ENCODE peak calls at places on chromosomes 6 and 20, in four cellular contexts. I is mucosa of descending colon, P is brain microvascular endothelial cell, K is WERI-Rb-1. R is an unnamed sample.

GRCh38 chr6:390914-391558 is 516 bp upstream of the IRF4 start:
- DNase-seq in I (no peak), P (no peak), K (no peak), R (no peak)

GRCh38 chr6:105794263-105794662 is 291.9 kb upstream of the PRDM1 start:
- DNase-seq in I (peak), P (no peak), K (no peak), R (peak)

GRCh38 chr20:20664795-20665194 is 47.6 kb downstream of the RALGAPA2 start:
- DNase-seq in I (no peak), P (peak), K (peak), R (no peak)

GRCh38 chr20:61434361-61434781 is 182.3 kb downstream of the CDH4 start:
- DNase-seq in I (no peak), P (no peak), K (no peak), R (no peak)

GRCh38 chr6:139922236-139922635 is 547.8 kb upstream of the CITED2 start:
- DNase-seq in I (no peak), P (no peak), K (no peak), R (no peak)

GRCh38 chr6:44010411-44011349 is 116.6 kb downstream of the MRPL14 start:
- DNase-seq in I (no peak), P (peak), K (peak), R (no peak)

GRCh38 chr20:37680420-37680819 is 13.4 kb upstream of the CTNNBL1 start:
- DNase-seq in I (no peak), P (peak), K (no peak), R (no peak)

GRCh38 chr20:40816039-40816352 is 127.0 kb upstream of the MAFB start:
- DNase-seq in I (no peak), P (no peak), K (no peak), R (no peak)

GRCh38 chr6:138818496-138819194 is 22.8 kb downstream of the ECT2L start:
- DNase-seq in I (no peak), P (no peak), K (no peak), R (no peak)

GRCh38 chr20:31566658-31567379 is 38.3 kb upstream of the ID1 start:
- DNase-seq in I (peak), P (no peak), K (peak), R (no peak)

GRCh38 chr6:17656644-17657043 is 50.1 kb downstream of the NUP153 start:
- DNase-seq in I (no peak), P (no peak), K (no peak), R (no peak)

GRCh38 chr6:108175592-108176279 is 9.9 kb downstream of the NR2E1 start:
- DNase-seq in I (no peak), P (no peak), K (peak), R (no peak)

GRCh38 chr20:17902531-17903083 is 66.0 kb downstream of the SNX5 start:
- DNase-seq in I (no peak), P (no peak), K (no peak), R (no peak)

GRCh38 chr6:11585426-11586016 is 48.0 kb downstream of the TMEM170B start:
- DNase-seq in I (no peak), P (peak), K (no peak), R (no peak)

GRCh38 chr20:32972181-32973076 is 31.8 kb downstream of the SUN5 start:
- DNase-seq in I (peak), P (no peak), K (no peak), R (no peak)

GRCh38 chr6:130895516-130895915 is 68.3 kb downstream of the SMLR1 start:
- DNase-seq in I (no peak), P (no peak), K (no peak), R (no peak)

DNA sequence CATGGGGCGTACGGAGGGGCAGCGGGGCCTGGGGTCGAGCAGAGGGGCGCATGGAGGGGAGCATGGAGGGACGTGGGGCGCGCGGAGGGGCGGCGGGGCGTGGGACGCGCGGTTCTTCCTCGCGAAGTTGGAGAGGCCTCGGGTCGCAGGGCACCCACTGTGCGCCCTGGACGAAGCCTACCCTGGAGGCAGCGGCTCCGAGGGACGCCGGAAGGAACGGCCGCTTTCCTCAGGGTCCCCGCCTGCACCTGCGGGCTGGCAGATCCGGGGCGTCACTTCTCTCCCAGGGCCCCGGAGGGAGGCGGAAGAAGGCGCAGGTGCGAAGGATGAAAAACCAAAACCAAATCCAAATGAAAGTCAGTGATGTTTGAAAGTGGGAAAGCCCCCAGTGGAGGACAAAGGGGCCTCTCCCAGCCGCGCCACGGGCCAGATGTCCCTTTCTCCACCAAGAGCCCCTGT is 142.1 kb upstream of the PDE10A start:
- DNase-seq in I (no peak), P (no peak), K (no peak), R (no peak)
- H3K4me3 ChIP-seq in I (no peak), P (peak), K (no peak), R (no peak)

DNA sequence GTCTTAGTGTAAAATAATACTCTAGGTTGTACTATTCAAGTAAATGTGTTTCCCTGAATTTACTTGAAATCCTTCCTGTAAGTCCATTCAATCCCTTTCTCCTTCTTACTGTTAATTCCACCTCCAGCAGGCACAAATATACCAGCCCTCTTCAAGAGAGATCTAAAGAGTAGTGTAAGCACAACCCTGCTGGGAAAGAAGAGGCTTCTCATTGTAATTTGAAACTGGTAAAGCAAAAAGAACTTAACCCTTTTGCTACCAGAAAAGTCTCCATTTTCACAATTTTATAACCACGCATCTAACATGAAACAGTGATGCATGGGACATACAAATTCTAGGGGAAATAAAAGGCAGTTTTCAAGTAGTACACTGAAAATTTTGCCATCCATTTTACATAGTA is at the start of gene BMP5:
- DNase-seq in I (no peak), P (no peak), K (no peak), R (no peak)
- H3K4me3 ChIP-seq in I (no peak), P (no peak), K (no peak), R (peak)

DNA sequence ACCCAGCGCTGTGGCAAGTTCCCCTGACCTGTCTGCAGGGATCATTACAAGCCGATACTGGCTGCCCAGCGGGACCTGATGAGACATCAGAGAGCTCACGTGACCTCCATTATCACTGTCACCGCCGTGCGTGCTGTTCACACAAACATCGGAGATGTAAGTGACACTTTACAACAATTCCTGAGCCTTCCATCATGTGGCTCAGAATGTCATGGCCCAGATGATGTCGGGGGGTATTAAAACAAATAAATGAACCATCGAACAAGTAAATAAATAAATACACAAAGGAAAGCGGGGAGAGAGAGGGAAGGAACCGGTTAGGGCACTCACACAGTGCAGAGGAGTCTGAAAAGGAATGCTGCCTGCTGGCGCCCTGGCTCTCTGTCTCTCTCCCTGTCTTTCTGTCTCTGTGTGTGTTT is 195.1 kb downstream of the BMP7 start:
- DNase-seq in I (no peak), P (no peak), K (no peak), R (no peak)
- H3K4me3 ChIP-seq in I (no peak), P (no peak), K (peak), R (no peak)

DNA sequence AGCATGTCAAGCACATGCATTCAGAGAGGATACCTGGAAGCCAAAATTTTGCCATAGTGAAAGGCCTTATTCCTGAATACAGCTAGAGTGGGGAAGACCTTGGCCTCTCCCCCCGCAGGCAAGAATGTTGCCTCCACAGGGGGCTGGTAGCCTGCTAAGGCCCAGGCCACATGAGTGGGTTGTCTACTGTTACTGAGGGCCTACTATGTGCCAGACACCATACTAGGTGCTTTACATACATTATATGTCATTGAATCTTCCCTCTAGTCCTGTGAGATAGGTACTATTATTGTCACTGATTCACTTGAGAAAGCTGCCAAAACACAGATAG is 642 bp upstream of the PI16 start:
- DNase-seq in I (no peak), P (no peak), K (no peak), R (no peak)
- H3K4me3 ChIP-seq in I (no peak), P (no peak), K (no peak), R (no peak)

DNA sequence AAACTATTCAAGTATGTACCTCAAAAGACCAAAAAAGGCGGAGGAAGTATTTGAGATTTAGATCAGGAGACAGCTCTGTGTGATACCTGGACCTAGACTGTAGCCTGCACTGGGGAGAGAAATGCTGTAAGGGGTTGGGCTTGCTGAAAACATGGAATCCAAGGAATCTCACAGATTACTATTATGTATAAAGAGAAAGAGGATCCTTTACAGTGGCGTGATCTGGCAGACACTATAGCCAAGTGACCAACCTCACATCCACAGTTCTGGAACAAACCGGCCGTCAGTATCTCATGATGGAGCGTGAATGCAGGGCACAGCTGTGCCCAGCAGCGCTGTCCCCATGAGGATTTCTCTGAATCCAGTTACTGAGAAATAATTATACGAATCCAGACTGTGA is 12.2 kb downstream of the DDX27 start:
- DNase-seq in I (no peak), P (no peak), K (no peak), R (no peak)
- H3K4me3 ChIP-seq in I (no peak), P (no peak), K (no peak), R (no peak)

GRCh38 chr6:143676437-143677045 is 1.2 kb upstream of the PHACTR2 start:
- DNase-seq in I (no peak), P (no peak), K (no peak), R (no peak)

GRCh38 chr6:143677577-143677890 is 231 bp upstream of the PHACTR2 start:
- DNase-seq in I (no peak), P (no peak), K (no peak), R (no peak)

GRCh38 chr6:143677891-143678737 is at the start of gene PHACTR2:
- DNase-seq in I (peak), P (peak), K (peak), R (peak)

GRCh38 chr6:143680157-143680556 is 2.4 kb downstream of the PHACTR2 start:
- DNase-seq in I (no peak), P (no peak), K (no peak), R (no peak)

GRCh38 chr6:143678980-143679379 is 1.2 kb downstream of the PHACTR2 start:
- DNase-seq in I (no peak), P (no peak), K (no peak), R (no peak)
- H3K4me3 ChIP-seq in I (no peak), P (peak), K (peak), R (peak)

GRCh38 chr6:52647199-52647598 is 23.7 kb upstream of the TMEM14A start:
- DNase-seq in I (no peak), P (no peak), K (no peak), R (no peak)
- H3K4me3 ChIP-seq in I (no peak), P (no peak), K (no peak), R (no peak)

GRCh38 chr20:45882469-45883099 is 1.6 kb downstream of the ZSWIM1 start:
- DNase-seq in I (no peak), P (no peak), K (no peak), R (no peak)
- H3K4me3 ChIP-seq in I (no peak), P (no peak), K (no peak), R (no peak)

DNA sequence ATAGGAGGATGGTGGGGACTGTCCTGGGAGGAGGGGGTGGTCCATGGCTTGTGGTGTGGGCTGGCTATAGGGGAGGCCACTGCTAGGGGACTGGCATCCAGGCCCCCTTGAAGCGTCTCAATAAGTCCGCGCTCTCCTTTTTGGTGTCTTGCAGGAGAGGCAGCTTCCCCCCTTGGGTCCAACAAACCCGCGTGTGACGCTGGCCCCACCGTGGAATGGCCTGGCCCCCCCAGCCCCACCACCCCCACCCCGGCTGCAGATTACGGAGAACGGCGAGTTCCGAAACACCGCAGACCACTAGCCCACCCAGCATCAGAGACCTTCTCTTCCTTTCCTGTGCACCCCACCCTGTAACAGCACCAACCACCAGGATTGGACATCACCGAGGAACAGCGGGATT is 2.8 kb upstream of the ZBTB9 start:
- DNase-seq in I (no peak), P (no peak), K (no peak), R (no peak)
- H3K4me3 ChIP-seq in I (no peak), P (no peak), K (no peak), R (no peak)

DNA sequence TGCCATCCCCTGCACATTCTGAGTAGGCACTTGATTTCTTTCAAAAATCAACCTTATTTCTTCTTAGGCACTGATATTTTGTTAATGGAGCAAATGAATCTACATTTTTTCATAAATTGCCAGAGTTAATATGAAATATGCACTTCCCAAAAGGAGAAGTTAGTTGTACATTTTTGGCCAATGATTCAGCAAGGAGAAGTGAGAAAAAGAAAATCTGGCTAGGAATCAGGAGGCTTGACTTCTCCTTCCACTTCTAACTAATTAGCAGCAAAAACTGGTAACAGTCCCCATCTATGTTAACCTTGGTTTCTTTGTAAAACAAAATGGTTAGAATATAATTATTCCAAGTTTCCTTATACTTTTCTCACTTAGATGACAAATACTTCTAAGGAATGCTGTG is 7.0 kb upstream of the DSE start:
- DNase-seq in I (no peak), P (no peak), K (no peak), R (no peak)
- H3K4me3 ChIP-seq in I (no peak), P (no peak), K (no peak), R (no peak)

R was measured in right lobe of liver.